ENCODE peak calls at places on chromosomes 3 and 15, in nine cellular contexts. Z is stimulated activated CD4-positive, alpha-beta T cell treated with anti-CD3 and anti-CD28 coated beads, Interleukin-4, amount 100 ng/mL, for 1 hour; E is progenitor cell of endocrine pancreas; H is Ammon's horn; Q is NCI-H1694; W is substantia nigra; F is CD4-positive, CD25-positive, alpha-beta regulatory T cell; T is SJSA1; L is CD8-positive, alpha-beta memory T cell. Y is an unnamed sample.

GRCh38 chr3:134086616-134087015 is 56.9 kb upstream of the SLCO2A1 start:
- DNase-seq in F (no peak), E (no peak), Z (no peak), L (no peak), W (no peak), Q (no peak), T (no peak), H (no peak), Y (no peak)

GRCh38 chr15:83066034-83066760 is 855 bp downstream of the BTBD1 start:
- DNase-seq in E (no peak), T (no peak), Z (peak; percentile 9), H (no peak), L (no peak), W (no peak), F (peak; percentile 30), Q (no peak), Y (no peak)

GRCh38 chr3:195004512-195005250 is 266.3 kb downstream of the XXYLT1 start:
- DNase-seq in Z (no peak), L (no peak), Q (no peak), W (no peak), T (no peak), F (no peak), H (no peak), E (no peak), Y (no peak)

GRCh38 chr3:168671091-168671490 is 575.4 kb upstream of the GOLIM4 start:
- DNase-seq in L (no peak), H (no peak), Q (no peak), T (no peak), E (no peak), Z (no peak), W (no peak), F (no peak), Y (no peak)

GRCh38 chr3:155585384-155585783 is 159.5 kb downstream of the PLCH1 start:
- DNase-seq in L (no peak), T (no peak), H (no peak), F (no peak), Z (no peak), Q (no peak), W (no peak), E (no peak), Y (no peak)

GRCh38 chr3:146403792-146404191 is 65.6 kb downstream of the PLSCR2 start:
- DNase-seq in Q (no peak), E (no peak), Z (no peak), H (no peak), L (no peak), T (no peak), W (no peak), F (no peak), Y (no peak)

GRCh38 chr15:99845009-99845408 is 111.8 kb upstream of the LYSMD4 start:
- DNase-seq in Z (no peak), F (peak; percentile 25), L (no peak), E (no peak), Q (no peak), T (no peak), H (no peak), W (no peak), Y (no peak)

GRCh38 chr15:67030036-67030762 is 35.2 kb upstream of the SMAD3 start:
- DNase-seq in T (no peak), Z (no peak), Q (no peak), H (no peak), L (no peak), E (no peak), F (no peak), W (no peak), Y (no peak)

GRCh38 chr15:43465105-43465504 is 27.9 kb downstream of the TP53BP1 start:
- DNase-seq in H (no peak), E (no peak), L (no peak), Q (no peak), Z (no peak), T (no peak), W (no peak), F (no peak), Y (no peak)

GRCh38 chr3:122560680-122561079 is 3.4 kb downstream of the PARP9 start:
- DNase-seq in H (peak; percentile 23), T (peak; percentile 37), W (no peak), F (peak; percentile 85), L (peak; percentile 34), Z (peak; percentile 27), E (peak; percentile 18), Q (peak; percentile 65), Y (peak; percentile 12)

GRCh38 chr3:56980798-56981390 is 79.6 kb upstream of the SPATA12 start:
- DNase-seq in E (no peak), T (peak; percentile 63), Q (no peak), H (no peak), L (no peak), Z (peak; percentile 34), F (peak; percentile 33), W (no peak), Y (no peak)

GRCh38 chr3:189772584-189772983 is 141.4 kb downstream of the TP63 start:
- DNase-seq in T (no peak), Z (no peak), W (no peak), F (no peak), Q (no peak), E (no peak), L (no peak), H (no peak), Y (no peak)

GRCh38 chr15:93045191-93045785 is 43.7 kb downstream of the RGMA start:
- DNase-seq in Z (no peak), F (no peak), T (no peak), E (no peak), Q (no peak), L (no peak), W (no peak), H (no peak), Y (no peak)

GRCh38 chr3:133448478-133449122 is 48.7 kb downstream of the BFSP2 start:
- DNase-seq in T (no peak), F (peak; percentile 83), H (peak; percentile 37), Z (peak; percentile 34), Q (no peak), E (no peak), L (no peak), W (no peak), Y (no peak)

GRCh38 chr3:6644070-6644929 is 216.6 kb upstream of the GRM7 start:
- DNase-seq in W (no peak), Z (no peak), F (no peak), Q (no peak), H (no peak), T (no peak), E (no peak), L (no peak), Y (no peak)

GRCh38 chr3:136858381-136858780 is 3.6 kb upstream of the NCK1 start:
- DNase-seq in W (no peak), E (no peak), T (no peak), Q (no peak), H (peak; percentile 59), Z (no peak), F (no peak), L (no peak), Y (no peak)

GRCh38 chr3:184325715-184326114 is 11.3 kb downstream of the EIF4G1 start:
- DNase-seq in H (no peak), T (no peak), W (no peak), F (no peak), L (no peak), Q (no peak), E (no peak), Z (peak; percentile 49), Y (no peak)

GRCh38 chr15:75596703-75597345 is 17.7 kb upstream of the PTPN9 start:
- DNase-seq in T (no peak), H (no peak), W (no peak), E (no peak), Q (no peak), F (no peak), L (no peak), Z (no peak), Y (no peak)

GRCh38 chr15:42608110-42608531 is 32.7 kb downstream of the STARD9 start:
- DNase-seq in L (peak; percentile 11), T (no peak), Q (no peak), Z (peak; percentile 3), H (peak; percentile 29), F (peak; percentile 83), W (no peak), E (no peak), Y (peak; percentile 94)

GRCh38 chr3:132047209-132047608 is 12.4 kb upstream of the CPNE4 start:
- DNase-seq in H (no peak), L (no peak), Q (no peak), T (no peak), Z (no peak), W (no peak), E (no peak), F (no peak), Y (no peak)

GRCh38 chr15:28952666-28953491 is 67.1 kb downstream of the APBA2 start:
- DNase-seq in Q (peak; percentile 82), H (no peak), L (no peak), T (no peak), W (no peak), Z (no peak), E (no peak), F (no peak), Y (no peak)

GRCh38 chr3:22117751-22118346 is 366.8 kb upstream of the ZNF385D start:
- DNase-seq in E (no peak), L (no peak), F (peak; percentile 31), H (peak; percentile 43), Z (no peak), Q (no peak), T (no peak), W (no peak), Y (no peak)

GRCh38 chr3:72571638-72572114 is 276.6 kb downstream of the SHQ1 start:
- DNase-seq in E (no peak), Q (no peak), L (no peak), T (peak; percentile 44), W (no peak), H (no peak), Z (no peak), F (no peak), Y (no peak)

GRCh38 chr3:126293370-126294082 is 63.7 kb downstream of the KLF15 start:
- DNase-seq in F (no peak), Q (no peak), T (no peak), E (no peak), L (no peak), H (no peak), W (no peak), Z (no peak), Y (no peak)

GRCh38 chr15:73394782-73395181 is 26.0 kb upstream of the HCN4 start:
- DNase-seq in W (no peak), E (no peak), Q (peak; percentile 43), H (no peak), F (no peak), T (no peak), L (no peak), Z (no peak), Y (no peak)

GRCh38 chr3:48952510-48953118 is 34.0 kb downstream of the ARIH2 start:
- DNase-seq in F (peak; percentile 52), Z (peak; percentile 47), H (peak; percentile 22), T (no peak), E (peak; percentile 13), Q (no peak), L (peak; percentile 34), W (no peak), Y (peak; percentile 8)

GRCh38 chr3:139267300-139268246 is 76.2 kb upstream of the MRPS22 start:
- DNase-seq in T (no peak), H (no peak), F (no peak), Q (no peak), E (no peak), W (no peak), L (no peak), Z (no peak), Y (no peak)

GRCh38 chr15:25863067-25863967 is at the start of gene ATP10A:
- DNase-seq in Z (peak; percentile 41), Q (no peak), T (peak; percentile 66), H (no peak), E (peak; percentile 15), L (peak; percentile 31), F (peak; percentile 62), W (no peak), Y (peak; percentile 22)

GRCh38 chr15:60444289-60444912 is 34.5 kb downstream of the ICE2 start:
- DNase-seq in T (peak; percentile 28), E (no peak), F (no peak), L (no peak), Q (peak; percentile 22), Z (no peak), H (no peak), W (no peak), Y (no peak)

GRCh38 chr3:37604336-37604833 is 257.3 kb upstream of the CTDSPL start:
- DNase-seq in Q (no peak), H (no peak), F (no peak), T (no peak), Z (no peak), E (no peak), W (no peak), L (no peak), Y (no peak)

GRCh38 chr3:58063424-58063823 is 55.2 kb downstream of the FLNB start:
- DNase-seq in Z (no peak), H (no peak), E (no peak), W (no peak), L (no peak), T (peak; percentile 67), Q (no peak), F (no peak), Y (no peak)

Y was measured in T-helper 2 cell.